ENCODE peak calls at places on chromosome 7, in four cellular contexts. R is fibroblast of mammary gland; W is mesenchymal stem cell; G is CD8-positive, alpha-beta T cell. B is an unnamed sample.

GRCh38 chr7:57211428-57212100 is 79.3 kb upstream of the ZNF479 start:
- DNase-seq in R (no peak), W (no peak), G (no peak), B (no peak)

GRCh38 chr7:81236560-81236959 is 317.7 kb upstream of the SEMA3C start:
- DNase-seq in R (no peak), W (no peak), G (no peak), B (no peak)

GRCh38 chr7:111138196-111138569 is 47.3 kb downstream of the LRRN3 start:
- DNase-seq in R (peak), W (peak), G (peak), B (peak)

GRCh38 chr7:104045183-104045582 is 55.7 kb upstream of the RELN start:
- DNase-seq in R (no peak), W (no peak), G (no peak), B (no peak)

GRCh38 chr7:130904031-130904757 is 170.2 kb upstream of the KLF14 start:
- DNase-seq in R (peak), W (peak), G (no peak), B (peak)

GRCh38 chr7:6436385-6436685 is 11.4 kb downstream of the DAGLB start:
- DNase-seq in R (no peak), W (no peak), G (peak), B (no peak)

GRCh38 chr7:39735903-39736302 is 112.5 kb downstream of the RALA start:
- DNase-seq in R (peak), W (no peak), G (no peak), B (peak)

GRCh38 chr7:116209561-116210070 is 723 bp upstream of the TES start:
- DNase-seq in R (no peak), W (no peak), G (peak), B (no peak)

GRCh38 chr7:47515305-47515834 is 66.5 kb downstream of the TNS3 start:
- DNase-seq in R (no peak), W (no peak), G (no peak), B (no peak)

GRCh38 chr7:10474048-10474447 is 499.6 kb upstream of the PHF14 start:
- DNase-seq in R (peak), W (peak), G (no peak), B (no peak)

GRCh38 chr7:159140170-159140910 is 4.3 kb downstream of the VIPR2 start:
- DNase-seq in R (no peak), W (no peak), G (no peak), B (no peak)

GRCh38 chr7:74173866-74174605 is at the start of gene EIF4H:
- DNase-seq in R (peak), W (peak), G (peak), B (peak)

GRCh38 chr7:106031271-106032029 is 68.4 kb downstream of the CDHR3 start:
- DNase-seq in R (no peak), W (no peak), G (peak), B (no peak)

GRCh38 chr7:38211486-38211885 is 33.4 kb downstream of the STARD3NL start:
- DNase-seq in R (peak), W (peak), G (no peak), B (peak)

GRCh38 chr7:50774299-50774698 is 8.4 kb downstream of the GRB10 start:
- DNase-seq in R (no peak), W (no peak), G (no peak), B (no peak)

GRCh38 chr7:50778189-50778588 is 4.5 kb downstream of the GRB10 start:
- DNase-seq in R (no peak), W (no peak), G (no peak), B (no peak)

GRCh38 chr7:50775826-50776225 is 6.9 kb downstream of the GRB10 start:
- DNase-seq in R (no peak), W (no peak), G (no peak), B (peak)

GRCh38 chr7:50771120-50772002 is 11.3 kb downstream of the GRB10 start:
- DNase-seq in R (no peak), W (no peak), G (no peak), B (no peak)

DNA sequence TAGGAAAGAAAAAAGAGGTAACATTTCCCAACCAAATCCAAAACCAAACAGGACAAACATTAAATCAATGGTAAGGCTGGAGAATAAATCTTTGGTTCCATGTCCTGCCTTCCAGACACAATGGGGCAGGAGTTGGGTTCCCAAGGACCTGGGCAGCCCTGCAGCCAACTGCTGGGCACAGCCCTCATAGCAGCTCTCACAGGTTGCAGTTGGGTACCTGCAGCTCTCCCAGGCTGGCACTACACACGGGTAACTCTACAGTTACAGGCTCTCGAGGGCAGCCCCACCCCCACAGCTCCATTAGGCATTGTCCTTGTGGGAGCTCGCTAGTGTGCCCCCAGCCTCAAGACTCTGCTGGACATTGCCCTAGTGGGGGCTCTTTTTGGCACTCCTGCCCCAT is 7.5 kb downstream of the GRB10 start:
- DNase-seq in R (no peak), W (no peak), G (no peak), B (no peak)
- H3K4me3 ChIP-seq in R (no peak), W (no peak), G (no peak), B (no peak)

GRCh38 chr7:107788662-107789061 is 14.4 kb downstream of the SLC26A3 start:
- DNase-seq in R (no peak), W (no peak), G (no peak), B (no peak)
- H3K4me3 ChIP-seq in R (no peak), W (no peak), G (no peak), B (no peak)

GRCh38 chr7:148847815-148848726 is 36.0 kb downstream of the EZH2 start:
- DNase-seq in R (no peak), W (peak), G (no peak), B (no peak)
- H3K4me3 ChIP-seq in R (no peak), W (no peak), G (no peak), B (no peak)

GRCh38 chr7:43112941-43113621 is 634 bp downstream of the HECW1 start:
- DNase-seq in R (peak), W (peak), G (no peak), B (peak)
- H3K4me3 ChIP-seq in R (peak), W (peak), G (no peak), B (peak)

DNA sequence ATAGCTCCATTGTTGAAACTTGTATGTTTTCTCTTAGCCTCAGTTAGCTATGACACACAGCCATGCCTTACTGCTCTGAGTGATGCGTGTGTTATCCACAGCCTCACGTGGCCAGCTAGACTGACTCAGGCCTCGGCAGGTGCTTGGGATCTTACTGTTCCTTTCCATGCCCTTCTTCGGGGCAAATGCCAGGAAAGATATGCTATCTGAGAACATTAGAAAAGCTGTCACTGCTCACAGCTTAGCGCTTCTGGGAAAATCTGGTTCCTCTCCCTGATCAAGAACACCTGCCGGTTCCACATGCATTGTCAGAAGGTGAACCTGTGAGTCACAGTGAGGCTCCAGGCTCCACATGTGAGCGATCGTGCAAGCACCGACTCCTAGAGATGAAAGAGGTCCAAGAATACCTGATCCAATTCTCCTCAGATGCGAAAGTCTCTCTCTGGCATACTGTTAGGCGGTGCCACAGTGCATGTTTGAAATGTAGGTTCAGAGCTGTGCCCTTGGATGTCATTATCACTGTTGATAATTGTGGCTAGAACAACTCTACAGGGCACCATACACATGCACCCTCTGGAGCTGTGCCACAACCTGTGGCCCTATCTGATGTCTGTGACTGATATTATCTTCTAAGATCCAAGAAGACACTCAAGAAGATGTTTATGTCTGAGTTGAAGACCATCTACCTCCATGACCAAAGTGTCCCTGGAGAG is 247.8 kb upstream of the IGFBP3 start:
- DNase-seq in R (no peak), W (no peak), G (no peak), B (no peak)
- H3K4me3 ChIP-seq in R (no peak), W (no peak), G (no peak), B (no peak)

GRCh38 chr7:34066411-34066810 is 161.1 kb downstream of the BMPER start:
- DNase-seq in R (no peak), W (no peak), G (no peak), B (no peak)

GRCh38 chr7:34064511-34065158 is 159.3 kb downstream of the BMPER start:
- DNase-seq in R (peak), W (peak), G (no peak), B (peak)

GRCh38 chr7:34066968-34067367 is 161.6 kb downstream of the BMPER start:
- DNase-seq in R (peak), W (no peak), G (no peak), B (no peak)

GRCh38 chr7:34069676-34070075 is 164.3 kb downstream of the BMPER start:
- DNase-seq in R (peak), W (peak), G (no peak), B (peak)

GRCh38 chr7:34067406-34067805 is 162.1 kb downstream of the BMPER start:
- DNase-seq in R (no peak), W (no peak), G (no peak), B (no peak)
- H3K4me3 ChIP-seq in R (no peak), W (no peak), G (no peak), B (no peak)

GRCh38 chr7:157019718-157020451 is 9.4 kb upstream of the MNX1 start:
- DNase-seq in R (no peak), W (no peak), G (no peak), B (no peak)
- H3K4me3 ChIP-seq in R (no peak), W (no peak), G (no peak), B (no peak)

DNA sequence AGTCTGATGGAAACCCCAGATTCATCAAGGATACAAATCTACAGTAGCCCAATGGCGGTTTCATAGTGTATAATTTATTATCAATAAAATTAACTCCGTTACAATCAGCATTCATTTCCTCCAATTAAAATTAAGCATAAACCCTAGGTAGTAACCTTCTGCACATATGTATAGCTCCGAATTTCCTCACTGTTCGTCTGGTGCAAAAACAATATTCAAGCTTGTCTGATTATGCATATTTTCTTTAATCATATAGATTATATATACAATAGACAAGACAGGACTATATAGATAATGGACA is 2.8 kb downstream of the HOXA9 start:
- DNase-seq in R (peak), W (no peak), G (no peak), B (no peak)
- H3K4me3 ChIP-seq in R (peak), W (no peak), G (no peak), B (no peak)

GRCh38 chr7:55550010-55550409 is 22.3 kb downstream of the VOPP1 start:
- DNase-seq in R (no peak), W (no peak), G (no peak), B (no peak)

GRCh38 chr7:55550838-55551537 is 21.3 kb downstream of the VOPP1 start:
- DNase-seq in R (no peak), W (no peak), G (no peak), B (no peak)

GRCh38 chr7:55553087-55553345 is 19.3 kb downstream of the VOPP1 start:
- DNase-seq in R (no peak), W (no peak), G (no peak), B (no peak)

GRCh38 chr7:55554055-55554454 is 18.2 kb downstream of the VOPP1 start:
- DNase-seq in R (no peak), W (no peak), G (no peak), B (no peak)

GRCh38 chr7:55552320-55553086 is 19.8 kb downstream of the VOPP1 start:
- DNase-seq in R (peak), W (peak), G (no peak), B (peak)
- H3K4me3 ChIP-seq in R (no peak), W (no peak), G (no peak), B (no peak)

GRCh38 chr7:151437866-151438516 is 1.9 kb downstream of the CRYGN start:
- DNase-seq in R (no peak), W (no peak), G (no peak), B (no peak)

GRCh38 chr7:151439855-151440798 is at the start of gene CRYGN:
- DNase-seq in R (no peak), W (no peak), G (peak), B (no peak)

GRCh38 chr7:151437163-151437553 is 2.8 kb downstream of the CRYGN start:
- DNase-seq in R (no peak), W (no peak), G (no peak), B (no peak)

GRCh38 chr7:151440799-151441443 is 980 bp upstream of the CRYGN start:
- DNase-seq in R (peak), W (no peak), G (peak), B (no peak)

GRCh38 chr7:151438864-151439601 is 908 bp downstream of the CRYGN start:
- DNase-seq in R (no peak), W (no peak), G (no peak), B (no peak)
- H3K4me3 ChIP-seq in R (no peak), W (no peak), G (peak), B (no peak)

B was measured in fibroblast of the aortic adventitia.